ENCODE peak calls at places on chromosomes 13 and 19, in four cellular contexts. S is aorta, M is mammary epithelial cell, W is dorsolateral prefrontal cortex. V is an unnamed sample.

GRCh38 chr13:20389696-20390525 is 135.7 kb downstream of the CRYL1 start:
- DNase-seq in S (no peak), M (no peak), W (no peak), V (no peak)

GRCh38 chr19:11244846-11245589 is 5.6 kb downstream of the ANGPTL8 start:
- DNase-seq in S (no peak), M (no peak), W (no peak), V (no peak)

GRCh38 chr13:113805431-113806103 is 46.5 kb downstream of the TMEM255B start:
- DNase-seq in S (peak), M (no peak), W (no peak), V (no peak)

GRCh38 chr13:98942997-98943396 is 34.9 kb downstream of the DOCK9 start:
- DNase-seq in S (no peak), M (no peak), W (no peak), V (no peak)

GRCh38 chr19:1873524-1874473 is 10.4 kb upstream of the KLF16 start:
- DNase-seq in S (no peak), M (no peak), W (no peak), V (no peak)

GRCh38 chr13:100835695-100836094 is 161.1 kb upstream of the TMTC4 start:
- DNase-seq in S (no peak), M (no peak), W (no peak), V (no peak)

GRCh38 chr13:25286308-25286968 is 850 bp downstream of the MTMR6 start:
- DNase-seq in S (no peak), M (peak), W (no peak), V (peak)

GRCh38 chr19:29854033-29854432 is 42.2 kb downstream of the CCNE1 start:
- DNase-seq in S (peak), M (no peak), W (no peak), V (no peak)

GRCh38 chr13:98576215-98576945 is 527 bp downstream of the STK24 start:
- DNase-seq in S (peak), M (peak), W (peak), V (peak)

GRCh38 chr19:39351537-39352037 is 9.4 kb downstream of the SAMD4B start:
- DNase-seq in S (peak), M (no peak), W (no peak), V (no peak)

GRCh38 chr19:5534787-5535586 is 32.8 kb downstream of the TINCR start:
- DNase-seq in S (no peak), M (no peak), W (no peak), V (no peak)

GRCh38 chr19:19120308-19121156 is 17.7 kb downstream of the TMEM161A start:
- DNase-seq in S (no peak), M (no peak), W (no peak), V (peak)

GRCh38 chr19:18390075-18390909 is 4.3 kb downstream of the GDF15 start:
- DNase-seq in S (no peak), M (no peak), W (no peak), V (no peak)

GRCh38 chr13:96112936-96113335 is 23.0 kb downstream of the HS6ST3 start:
- DNase-seq in S (no peak), M (no peak), W (no peak), V (no peak)

GRCh38 chr13:65497265-65497664 is 1732.9 kb downstream of the PCDH9 start:
- DNase-seq in S (no peak), M (no peak), W (no peak), V (no peak)

GRCh38 chr19:15264061-15264932 is 32.0 kb upstream of the EPHX3 start:
- DNase-seq in S (peak), M (peak), W (peak), V (peak)

GRCh38 chr13:100608906-100609305 is 20.3 kb upstream of the GGACT start:
- DNase-seq in S (no peak), M (no peak), W (no peak), V (peak)

GRCh38 chr13:95677564-95678386 is 836 bp downstream of the DNAJC3 start:
- DNase-seq in S (no peak), M (peak), W (no peak), V (peak)

GRCh38 chr19:39474139-39474620 is 6.5 kb upstream of the TIMM50 start:
- DNase-seq in S (peak), M (no peak), W (peak), V (peak)

GRCh38 chr19:570315-570714 is 2.1 kb upstream of the BSG start:
- DNase-seq in S (no peak), M (no peak), W (no peak), V (no peak)

DNA sequence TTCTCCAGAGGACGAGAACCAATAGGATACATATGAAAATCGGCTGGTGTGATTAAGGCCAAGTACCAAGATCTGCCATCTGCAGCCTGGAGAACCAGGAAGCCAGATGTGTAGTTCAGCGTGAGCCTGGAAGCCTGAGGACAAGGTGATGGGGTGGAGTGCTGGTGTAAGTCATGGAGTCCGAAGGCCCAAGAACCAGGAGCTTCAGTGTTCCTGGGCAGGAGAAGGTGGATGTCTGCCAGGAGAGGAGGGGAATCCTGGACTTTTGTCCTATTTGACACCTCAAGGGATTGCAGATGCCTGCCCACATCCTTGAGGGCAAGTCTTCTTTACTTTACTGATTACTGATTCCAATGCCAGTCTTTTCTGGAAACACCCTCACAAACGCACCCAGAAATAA is 71.5 kb downstream of the SPATA13 start:
- DNase-seq in S (no peak), M (no peak), W (no peak), V (peak)
- H3K27ac ChIP-seq in S (no peak), M (no peak), W (no peak), V (no peak)

GRCh38 chr13:27954406-27954851 is 14.7 kb downstream of the CDX2 start:
- DNase-seq in S (no peak), M (no peak), W (no peak), V (peak)
- H3K4me3 ChIP-seq in S (peak), M (peak), W (peak), V (peak)

DNA sequence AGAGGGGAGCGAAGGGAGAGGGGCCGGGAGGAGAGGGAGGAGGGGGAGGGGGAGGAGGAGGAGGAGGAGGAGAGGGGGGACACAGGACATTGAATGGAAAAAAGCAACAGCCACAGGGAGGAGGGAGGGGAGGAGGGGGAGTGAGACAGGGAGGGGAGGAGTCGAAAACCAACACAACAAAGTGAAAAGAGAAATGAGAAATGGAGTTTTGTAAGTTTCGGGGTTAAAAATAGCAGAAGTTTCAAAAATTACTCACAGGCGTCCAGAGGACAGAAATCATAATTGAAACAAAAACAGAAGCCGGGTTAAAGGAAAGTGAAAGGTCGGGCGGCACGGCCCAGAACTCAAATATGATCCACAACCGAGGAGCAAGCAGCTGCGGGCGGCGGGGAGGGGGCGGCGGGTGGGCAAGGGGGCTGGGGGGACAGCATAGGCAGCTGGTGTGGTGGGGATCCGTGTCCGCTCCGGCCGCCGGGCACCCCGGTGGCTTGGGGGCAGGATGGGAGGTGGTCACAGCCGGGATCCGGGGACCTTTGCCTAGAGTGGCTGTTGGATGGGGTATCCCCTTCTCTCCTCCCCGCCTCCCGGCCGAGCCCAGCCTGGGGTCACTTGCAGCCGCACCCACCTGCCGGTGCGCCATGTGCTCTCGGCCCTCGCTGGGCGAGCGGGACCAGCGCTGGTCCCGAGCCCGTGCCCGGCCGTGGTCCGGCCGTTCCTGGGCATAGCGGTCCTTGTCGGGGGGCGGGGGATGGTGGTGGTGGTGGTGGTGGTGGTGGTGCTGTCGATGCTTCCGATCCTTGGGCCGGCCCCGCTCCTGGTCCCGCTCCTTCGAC is 58.1 kb downstream of the IER2 start:
- DNase-seq in S (no peak), M (no peak), W (no peak), V (peak)
- H3K27ac ChIP-seq in S (no peak), M (no peak), W (no peak), V (peak)

DNA sequence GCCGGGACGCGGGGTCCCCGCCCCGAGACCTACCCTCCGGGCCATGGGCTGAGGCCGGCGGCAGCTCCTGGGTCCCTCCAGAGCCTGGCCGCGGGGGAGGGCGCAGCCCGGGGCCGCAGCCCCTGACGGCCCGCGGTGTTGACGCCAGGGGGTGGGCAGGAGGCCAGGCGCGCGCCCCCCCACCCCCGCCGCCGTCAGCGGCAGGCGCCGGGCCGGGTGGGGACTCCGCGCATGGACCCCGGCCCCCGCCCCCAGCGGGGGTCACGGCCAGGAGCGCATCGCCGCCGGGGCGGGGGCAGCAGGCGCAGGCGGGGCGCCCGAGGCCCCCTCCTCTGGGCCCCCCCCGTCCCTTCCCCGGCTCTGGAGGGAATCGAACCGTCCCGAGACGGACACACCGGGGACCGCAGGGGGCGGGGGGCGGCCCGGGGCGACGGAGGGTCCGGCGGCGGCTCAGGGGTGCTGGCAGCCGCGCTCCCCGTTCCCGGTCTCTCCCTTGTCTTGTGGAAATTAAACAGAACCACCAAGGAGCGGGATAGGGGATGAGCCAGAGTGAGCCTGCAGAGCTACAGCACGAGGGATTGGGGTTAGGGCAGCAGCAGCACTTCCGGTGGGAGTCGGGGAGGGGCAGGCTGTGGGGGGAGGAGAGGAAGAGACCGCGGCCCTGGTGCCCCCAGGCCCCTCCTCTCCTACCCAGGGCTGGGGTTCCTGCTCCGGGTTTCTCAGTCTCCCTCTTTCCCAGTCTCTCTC is at the start of gene MEIS3:
- DNase-seq in S (no peak), M (no peak), W (no peak), V (no peak)
- H3K4me3 ChIP-seq in S (no peak), M (peak), W (peak), V (no peak)

GRCh38 chr13:50587839-50588373 is 255.6 kb downstream of the DLEU7 start:
- DNase-seq in S (no peak), M (no peak), W (no peak), V (no peak)
- H3K27ac ChIP-seq in S (no peak), M (no peak), W (no peak), V (no peak)

DNA sequence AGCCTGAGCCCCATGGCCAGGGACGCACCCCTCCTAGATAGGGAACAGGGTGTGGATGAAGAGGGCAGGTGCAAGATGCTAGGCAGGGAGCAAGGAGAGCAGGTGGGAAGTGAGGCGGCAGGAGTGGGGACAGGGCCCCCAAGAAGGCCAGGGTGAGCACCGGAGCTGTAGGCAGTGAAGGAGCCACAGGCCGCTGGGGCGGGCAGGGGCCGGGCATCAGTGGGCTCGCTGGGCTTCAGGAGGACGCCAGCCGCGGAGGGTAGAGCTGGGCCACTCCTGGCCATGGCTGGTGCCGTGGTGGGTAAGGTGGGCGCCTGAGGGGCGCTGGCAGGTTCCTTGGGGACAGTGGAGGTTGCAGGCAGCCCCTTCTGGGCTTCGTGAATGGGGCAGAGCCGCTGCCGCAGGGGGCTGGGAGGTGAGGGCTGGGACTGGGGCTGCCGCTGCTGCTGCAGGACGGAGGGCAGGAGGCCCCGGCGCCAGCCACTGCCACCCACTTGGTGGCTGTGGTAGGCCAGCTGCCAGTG is 2.2 kb downstream of the NKPD1 start:
- DNase-seq in S (no peak), M (no peak), W (no peak), V (no peak)
- H3K4me3 ChIP-seq in S (no peak), M (no peak), W (no peak), V (no peak)